ENCODE peak calls at places on chromosomes 11 and 22, in eight cellular contexts. F, L, J, R, S, W, U and A are unnamed samples.

GRCh38 chr11:115459563-115459962 is 44.7 kb downstream of the CADM1 start:
- DNase-seq in F (no peak), L (no peak), J (no peak), R (no peak), S (no peak), W (no peak), U (no peak), A (no peak)

GRCh38 chr11:8913961-8914660 is 3.1 kb downstream of the AKIP1 start:
- DNase-seq in F (peak), L (no peak), J (peak), R (peak), S (no peak), W (peak), U (peak), A (peak)

GRCh38 chr11:16925495-16926065 is 88.6 kb downstream of the PLEKHA7 start:
- DNase-seq in F (peak), L (no peak), J (peak), R (peak), S (peak), W (peak), U (peak), A (no peak)

GRCh38 chr11:130477646-130478203 is 29.3 kb downstream of the ADAMTS15 start:
- DNase-seq in F (no peak), L (no peak), J (no peak), R (peak), S (no peak), W (no peak), U (peak), A (no peak)

GRCh38 chr11:19939415-19939929 is 220.8 kb downstream of the DBX1 start:
- DNase-seq in F (no peak), L (no peak), J (no peak), R (no peak), S (no peak), W (no peak), U (no peak), A (no peak)

GRCh38 chr11:9601041-9601875 is 27.8 kb downstream of the WEE1 start:
- DNase-seq in F (peak), L (no peak), J (no peak), R (peak), S (no peak), W (peak), U (no peak), A (peak)

GRCh38 chr11:114078423-114078822 is 18.9 kb downstream of the ZBTB16 start:
- DNase-seq in F (peak), L (no peak), J (no peak), R (no peak), S (no peak), W (no peak), U (no peak), A (no peak)

GRCh38 chr22:44634426-44635321 is 67.3 kb upstream of the PRR5 start:
- DNase-seq in F (no peak), L (no peak), J (no peak), R (no peak), S (no peak), W (no peak), U (no peak), A (no peak)

GRCh38 chr11:76561245-76561644 is 109.3 kb downstream of the LRRC32 start:
- DNase-seq in F (no peak), L (no peak), J (no peak), R (no peak), S (no peak), W (no peak), U (no peak), A (no peak)

GRCh38 chr11:26753738-26754504 is 32.1 kb upstream of the SLC5A12 start:
- DNase-seq in F (peak), L (no peak), J (peak), R (peak), S (no peak), W (peak), U (peak), A (peak)

GRCh38 chr22:46116491-46116958 is 33.8 kb upstream of the PPARA start:
- DNase-seq in F (peak), L (no peak), J (peak), R (peak), S (peak), W (peak), U (peak), A (peak)

GRCh38 chr11:70104419-70104818 is 26.3 kb downstream of the ANO1 start:
- DNase-seq in F (no peak), L (peak), J (peak), R (no peak), S (no peak), W (peak), U (no peak), A (no peak)

GRCh38 chr11:47186937-47187681 is 875 bp upstream of the PACSIN3 start:
- DNase-seq in F (peak), L (no peak), J (peak), R (peak), S (no peak), W (peak), U (peak), A (peak)

GRCh38 chr11:117281159-117281558 is 10.0 kb upstream of the BACE1-AS start:
- DNase-seq in F (no peak), L (peak), J (no peak), R (peak), S (no peak), W (no peak), U (peak), A (peak)

GRCh38 chr11:29518389-29519174 is 498.2 kb downstream of the KCNA4 start:
- DNase-seq in F (peak), L (no peak), J (no peak), R (peak), S (no peak), W (no peak), U (no peak), A (peak)

GRCh38 chr11:11316651-11317050 is 36.4 kb downstream of the CSNK2A3 start:
- DNase-seq in F (no peak), L (no peak), J (no peak), R (no peak), S (no peak), W (no peak), U (no peak), A (no peak)

GRCh38 chr11:134069426-134069921 is 602 bp downstream of the JAM3 start:
- DNase-seq in F (no peak), L (no peak), J (peak), R (peak), S (no peak), W (peak), U (peak), A (no peak)

GRCh38 chr22:49688516-49689254 is 139.0 kb downstream of the BRD1 start:
- DNase-seq in F (no peak), L (no peak), J (no peak), R (no peak), S (no peak), W (no peak), U (no peak), A (no peak)

GRCh38 chr22:36246718-36247117 is 6.2 kb upstream of the APOL1 start:
- DNase-seq in F (no peak), L (no peak), J (no peak), R (no peak), S (no peak), W (no peak), U (no peak), A (no peak)

GRCh38 chr11:13068211-13068610 is 59.1 kb downstream of the RASSF10 start:
- DNase-seq in F (no peak), L (no peak), J (no peak), R (no peak), S (no peak), W (no peak), U (no peak), A (no peak)

GRCh38 chr11:128548655-128549255 is 38.6 kb downstream of the ETS1 start:
- DNase-seq in F (no peak), L (no peak), J (peak), R (peak), S (peak), W (peak), U (peak), A (no peak)

GRCh38 chr11:39570526-39570925 is 1888.9 kb downstream of the LRRC4C start:
- DNase-seq in F (no peak), L (no peak), J (no peak), R (no peak), S (no peak), W (no peak), U (peak), A (peak)

GRCh38 chr22:42642801-42643631 is 2.6 kb upstream of the ATP5MGL start:
- DNase-seq in F (no peak), L (no peak), J (no peak), R (no peak), S (no peak), W (no peak), U (no peak), A (no peak)

GRCh38 chr11:121800240-121800639 is 315.8 kb downstream of the BLID start:
- DNase-seq in F (no peak), L (no peak), J (no peak), R (no peak), S (no peak), W (no peak), U (no peak), A (no peak)
- H3K4me3 ChIP-seq in F (no peak), L (no peak), J (no peak), R (no peak), S (no peak), W (no peak), U (no peak), A (no peak)

GRCh38 chr22:33895444-33895843 is 24.8 kb downstream of the LARGE1 start:
- DNase-seq in F (no peak), L (no peak), J (no peak), R (no peak), S (no peak), W (no peak), U (no peak), A (no peak)

GRCh38 chr22:33897621-33897910 is 22.7 kb downstream of the LARGE1 start:
- DNase-seq in F (no peak), L (no peak), J (no peak), R (no peak), S (no peak), W (no peak), U (no peak), A (no peak)

GRCh38 chr22:33896154-33896800 is 24.0 kb downstream of the LARGE1 start:
- DNase-seq in F (no peak), L (no peak), J (no peak), R (no peak), S (no peak), W (no peak), U (no peak), A (no peak)

GRCh38 chr22:33898121-33898520 is 22.2 kb downstream of the LARGE1 start:
- DNase-seq in F (no peak), L (no peak), J (no peak), R (no peak), S (no peak), W (no peak), U (no peak), A (no peak)

GRCh38 chr22:33896801-33897620 is 23.3 kb downstream of the LARGE1 start:
- DNase-seq in F (no peak), L (no peak), J (no peak), R (no peak), S (no peak), W (no peak), U (no peak), A (no peak)
- H3K4me3 ChIP-seq in F (no peak), L (no peak), J (no peak), R (no peak), S (no peak), W (no peak), U (no peak), A (no peak)

GRCh38 chr11:61670626-61671025 is 9.6 kb upstream of the DAGLA start:
- DNase-seq in F (no peak), L (no peak), J (no peak), R (no peak), S (no peak), W (no peak), U (no peak), A (no peak)

GRCh38 chr11:61667684-61668320 is 12.4 kb upstream of the DAGLA start:
- DNase-seq in F (no peak), L (no peak), J (no peak), R (no peak), S (no peak), W (no peak), U (no peak), A (no peak)

GRCh38 chr11:61666684-61667297 is 13.4 kb upstream of the DAGLA start:
- DNase-seq in F (no peak), L (no peak), J (no peak), R (no peak), S (no peak), W (no peak), U (no peak), A (no peak)

GRCh38 chr11:61671527-61671926 is 8.7 kb upstream of the DAGLA start:
- DNase-seq in F (no peak), L (no peak), J (no peak), R (no peak), S (no peak), W (no peak), U (no peak), A (no peak)

GRCh38 chr11:61669417-61669816 is 10.8 kb upstream of the DAGLA start:
- DNase-seq in F (no peak), L (no peak), J (no peak), R (no peak), S (no peak), W (no peak), U (no peak), A (no peak)
- H3K4me3 ChIP-seq in F (no peak), L (no peak), J (no peak), R (no peak), S (no peak), W (no peak), U (no peak), A (no peak)

GRCh38 chr22:48627966-48628365 is 1199.7 kb downstream of the BRD1 start:
- DNase-seq in F (no peak), L (no peak), J (peak), R (no peak), S (no peak), W (no peak), U (no peak), A (no peak)
- H3K4me3 ChIP-seq in F (no peak), L (no peak), J (no peak), R (no peak), S (no peak), W (no peak), U (no peak), A (no peak)

GRCh38 chr11:73342633-73343032 is 33.6 kb upstream of the RELT start:
- DNase-seq in F (no peak), L (no peak), J (peak), R (no peak), S (no peak), W (no peak), U (no peak), A (no peak)
- H3K4me3 ChIP-seq in F (no peak), L (peak), J (peak), R (no peak), S (no peak), W (peak), U (no peak), A (peak)

GRCh38 chr11:1832181-1832988 is 2.4 kb upstream of the SYT8 start:
- DNase-seq in F (peak), L (no peak), J (peak), R (peak), S (peak), W (peak), U (peak), A (peak)
- H3K4me3 ChIP-seq in F (no peak), L (no peak), J (no peak), R (no peak), S (peak), W (peak), U (no peak), A (no peak)

DNA sequence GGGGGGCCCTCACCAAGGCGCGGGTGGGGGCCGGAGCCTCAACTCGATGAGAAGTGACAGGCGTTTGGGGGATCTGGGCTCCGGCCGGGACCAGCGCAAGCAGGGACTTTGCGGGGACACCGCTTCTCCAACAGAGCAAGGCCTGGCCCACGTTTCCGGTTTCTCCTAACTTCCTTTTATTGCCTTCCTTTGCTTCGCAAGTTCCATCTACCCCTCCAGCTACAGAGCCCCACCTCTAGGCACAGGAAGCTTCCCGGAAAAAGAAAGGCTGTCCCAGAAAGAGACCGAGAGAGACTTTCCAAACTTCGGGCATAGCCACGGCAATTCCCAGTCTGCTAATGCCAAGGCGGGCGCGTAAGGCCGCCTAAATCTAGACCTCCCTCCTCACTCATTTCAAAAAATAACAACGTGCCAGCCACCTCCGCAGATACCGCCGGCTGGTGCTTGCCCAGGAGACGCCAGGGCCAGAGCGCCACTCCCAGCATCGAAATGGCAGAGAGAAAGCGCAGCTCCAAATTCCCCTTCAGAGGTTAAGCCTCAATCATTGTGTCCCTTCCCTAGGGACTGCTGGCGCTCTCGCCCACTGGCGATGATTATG is 6.6 kb downstream of the PAX6 start:
- DNase-seq in F (no peak), L (no peak), J (no peak), R (no peak), S (peak), W (no peak), U (no peak), A (peak)
- H3K4me3 ChIP-seq in F (no peak), L (no peak), J (peak), R (no peak), S (no peak), W (peak), U (peak), A (no peak)

GRCh38 chr11:44884056-44884455 is 66.6 kb downstream of the TP53I11 start:
- DNase-seq in F (no peak), L (no peak), J (no peak), R (no peak), S (peak), W (no peak), U (no peak), A (no peak)

GRCh38 chr11:44880953-44881352 is 69.7 kb downstream of the TP53I11 start:
- DNase-seq in F (no peak), L (no peak), J (no peak), R (no peak), S (no peak), W (no peak), U (no peak), A (no peak)

GRCh38 chr11:44885919-44886318 is 64.8 kb downstream of the TP53I11 start:
- DNase-seq in F (no peak), L (no peak), J (no peak), R (no peak), S (no peak), W (no peak), U (no peak), A (no peak)

GRCh38 chr11:44885065-44885777 is 65.5 kb downstream of the TP53I11 start:
- DNase-seq in F (no peak), L (no peak), J (no peak), R (no peak), S (no peak), W (no peak), U (no peak), A (no peak)

GRCh38 chr11:44883277-44883676 is 67.4 kb downstream of the TP53I11 start:
- DNase-seq in F (no peak), L (no peak), J (no peak), R (no peak), S (peak), W (no peak), U (no peak), A (no peak)
- H3K4me3 ChIP-seq in F (no peak), L (no peak), J (no peak), R (no peak), S (no peak), W (no peak), U (no peak), A (no peak)